ENCODE peak calls at places on chromosomes 6 and 20, in five cellular contexts. One of them, this sample, is unnamed.

GRCh38 chr6:105135907-105136432 is 43.8 kb downstream of the POPDC3 start:
- DNase-seq in upper lobe of right lung: no peak
- DNase-seq in ascending aorta: no peak
- DNase-seq in GM23338: peak
- DNase-seq in astrocyte of the cerebellum: peak
- DNase-seq in this sample: no peak

GRCh38 chr6:158894192-158894591 is 75.0 kb upstream of the EZR start:
- DNase-seq in upper lobe of right lung: no peak
- DNase-seq in ascending aorta: no peak
- DNase-seq in GM23338: peak
- DNase-seq in astrocyte of the cerebellum: peak
- DNase-seq in this sample: no peak

GRCh38 chr6:17741507-17741906 is 34.8 kb upstream of the NUP153 start:
- DNase-seq in upper lobe of right lung: no peak
- DNase-seq in ascending aorta: no peak
- DNase-seq in GM23338: peak
- DNase-seq in astrocyte of the cerebellum: no peak
- DNase-seq in this sample: no peak

GRCh38 chr6:103236923-103237322 is 1622.8 kb downstream of the HACE1 start:
- DNase-seq in upper lobe of right lung: no peak
- DNase-seq in ascending aorta: no peak
- DNase-seq in GM23338: no peak
- DNase-seq in astrocyte of the cerebellum: no peak
- DNase-seq in this sample: no peak

GRCh38 chr6:133184798-133185380 is 56.3 kb upstream of the EYA4 start:
- DNase-seq in upper lobe of right lung: no peak
- DNase-seq in ascending aorta: no peak
- DNase-seq in GM23338: peak
- DNase-seq in astrocyte of the cerebellum: peak
- DNase-seq in this sample: no peak

GRCh38 chr6:34476941-34477340 is 11.1 kb downstream of the PACSIN1 start:
- DNase-seq in upper lobe of right lung: no peak
- DNase-seq in ascending aorta: no peak
- DNase-seq in GM23338: no peak
- DNase-seq in astrocyte of the cerebellum: peak
- DNase-seq in this sample: no peak

GRCh38 chr6:122770835-122771601 is 8.5 kb upstream of the FABP7 start:
- DNase-seq in upper lobe of right lung: no peak
- DNase-seq in ascending aorta: no peak
- DNase-seq in GM23338: peak
- DNase-seq in astrocyte of the cerebellum: no peak
- DNase-seq in this sample: no peak

GRCh38 chr20:61453219-61453618 is 201.2 kb downstream of the CDH4 start:
- DNase-seq in upper lobe of right lung: no peak
- DNase-seq in ascending aorta: no peak
- DNase-seq in GM23338: no peak
- DNase-seq in astrocyte of the cerebellum: no peak
- DNase-seq in this sample: peak

GRCh38 chr20:32585011-32585518 is at the start of gene NOL4L:
- DNase-seq in upper lobe of right lung: no peak
- DNase-seq in ascending aorta: no peak
- DNase-seq in GM23338: peak
- DNase-seq in astrocyte of the cerebellum: no peak
- DNase-seq in this sample: no peak

GRCh38 chr6:5506149-5506548 is 244.8 kb downstream of the FARS2 start:
- DNase-seq in upper lobe of right lung: no peak
- DNase-seq in ascending aorta: no peak
- DNase-seq in GM23338: no peak
- DNase-seq in astrocyte of the cerebellum: no peak
- DNase-seq in this sample: no peak

GRCh38 chr6:21666200-21666671 is 72.7 kb downstream of the SOX4 start:
- DNase-seq in upper lobe of right lung: no peak
- DNase-seq in ascending aorta: no peak
- DNase-seq in GM23338: peak
- DNase-seq in astrocyte of the cerebellum: no peak
- DNase-seq in this sample: no peak

GRCh38 chr6:44234101-44235090 is 11.0 kb downstream of the SLC29A1 start:
- DNase-seq in upper lobe of right lung: peak
- DNase-seq in ascending aorta: peak
- DNase-seq in GM23338: peak
- DNase-seq in astrocyte of the cerebellum: peak
- DNase-seq in this sample: peak

GRCh38 chr6:166942393-166943168 is 13.8 kb downstream of the RNASET2 start:
- DNase-seq in upper lobe of right lung: no peak
- DNase-seq in ascending aorta: no peak
- DNase-seq in GM23338: no peak
- DNase-seq in astrocyte of the cerebellum: no peak
- DNase-seq in this sample: peak

GRCh38 chr6:150195996-150196417 is 53.2 kb downstream of the PPP1R14C start:
- DNase-seq in upper lobe of right lung: no peak
- DNase-seq in ascending aorta: no peak
- DNase-seq in GM23338: no peak
- DNase-seq in astrocyte of the cerebellum: no peak
- DNase-seq in this sample: no peak

GRCh38 chr20:41340327-41341055 is at the start of gene LPIN3:
- DNase-seq in upper lobe of right lung: peak
- DNase-seq in ascending aorta: peak
- DNase-seq in GM23338: peak
- DNase-seq in astrocyte of the cerebellum: peak
- DNase-seq in this sample: peak

GRCh38 chr6:37623666-37624065 is 74.0 kb downstream of the MDGA1 start:
- DNase-seq in upper lobe of right lung: no peak
- DNase-seq in ascending aorta: no peak
- DNase-seq in GM23338: no peak
- DNase-seq in astrocyte of the cerebellum: no peak
- DNase-seq in this sample: no peak

GRCh38 chr6:100946711-100947110 is 65.6 kb upstream of the ASCC3 start:
- DNase-seq in upper lobe of right lung: no peak
- DNase-seq in ascending aorta: no peak
- DNase-seq in GM23338: no peak
- DNase-seq in astrocyte of the cerebellum: no peak
- DNase-seq in this sample: no peak

GRCh38 chr20:3051385-3052019 is 5.7 kb downstream of the MRPS26 start:
- DNase-seq in upper lobe of right lung: no peak
- DNase-seq in ascending aorta: no peak
- DNase-seq in GM23338: no peak
- DNase-seq in astrocyte of the cerebellum: no peak
- DNase-seq in this sample: no peak

GRCh38 chr6:7052441-7052936 is 55.3 kb upstream of the RREB1 start:
- DNase-seq in upper lobe of right lung: peak
- DNase-seq in ascending aorta: no peak
- DNase-seq in GM23338: peak
- DNase-seq in astrocyte of the cerebellum: peak
- DNase-seq in this sample: no peak

GRCh38 chr6:44247338-44248302 is 719 bp downstream of the HSP90AB1 start:
- DNase-seq in upper lobe of right lung: peak
- DNase-seq in ascending aorta: peak
- DNase-seq in GM23338: peak
- DNase-seq in astrocyte of the cerebellum: no peak
- DNase-seq in this sample: peak

GRCh38 chr6:79431469-79431868 is 105.8 kb downstream of the LCA5 start:
- DNase-seq in upper lobe of right lung: no peak
- DNase-seq in ascending aorta: no peak
- DNase-seq in GM23338: peak
- DNase-seq in astrocyte of the cerebellum: no peak
- DNase-seq in this sample: no peak

GRCh38 chr6:51077967-51078518 is 259.4 kb downstream of the TFAP2B start:
- DNase-seq in upper lobe of right lung: no peak
- DNase-seq in ascending aorta: no peak
- DNase-seq in GM23338: peak
- DNase-seq in astrocyte of the cerebellum: no peak
- DNase-seq in this sample: no peak

GRCh38 chr6:139752086-139752485 is 377.6 kb upstream of the CITED2 start:
- DNase-seq in upper lobe of right lung: no peak
- DNase-seq in ascending aorta: no peak
- DNase-seq in GM23338: no peak
- DNase-seq in astrocyte of the cerebellum: no peak
- DNase-seq in this sample: no peak

GRCh38 chr20:1308702-1309095 is 20.2 kb downstream of the SDCBP2 start:
- DNase-seq in upper lobe of right lung: no peak
- DNase-seq in ascending aorta: no peak
- DNase-seq in GM23338: no peak
- DNase-seq in astrocyte of the cerebellum: no peak
- DNase-seq in this sample: no peak

GRCh38 chr20:1368448-1369199 is 24.2 kb downstream of the FKBP1A start:
- DNase-seq in upper lobe of right lung: no peak
- DNase-seq in ascending aorta: no peak
- DNase-seq in GM23338: no peak
- DNase-seq in astrocyte of the cerebellum: no peak
- DNase-seq in this sample: no peak

GRCh38 chr20:63319164-63320040 is 26.4 kb downstream of the COL20A1 start:
- DNase-seq in upper lobe of right lung: peak
- DNase-seq in ascending aorta: no peak
- DNase-seq in GM23338: no peak
- DNase-seq in astrocyte of the cerebellum: no peak
- DNase-seq in this sample: peak

GRCh38 chr20:46182801-46183200 is 64.7 kb downstream of the CD40 start:
- DNase-seq in upper lobe of right lung: no peak
- DNase-seq in ascending aorta: no peak
- DNase-seq in GM23338: no peak
- DNase-seq in astrocyte of the cerebellum: no peak
- DNase-seq in this sample: no peak

GRCh38 chr6:134376785-134377184 is 58.9 kb upstream of the SGK1 start:
- DNase-seq in upper lobe of right lung: no peak
- DNase-seq in ascending aorta: no peak
- DNase-seq in GM23338: no peak
- DNase-seq in astrocyte of the cerebellum: no peak
- DNase-seq in this sample: no peak

GRCh38 chr6:164749126-164749758 is 560.2 kb downstream of the C6orf118 start:
- DNase-seq in upper lobe of right lung: no peak
- DNase-seq in ascending aorta: no peak
- DNase-seq in GM23338: no peak
- DNase-seq in astrocyte of the cerebellum: peak
- DNase-seq in this sample: no peak

GRCh38 chr6:61809004-61809595 is 476.9 kb downstream of the KHDRBS2 start:
- DNase-seq in upper lobe of right lung: no peak
- DNase-seq in ascending aorta: no peak
- DNase-seq in GM23338: peak
- DNase-seq in astrocyte of the cerebellum: no peak
- DNase-seq in this sample: no peak

GRCh38 chr6:81768150-81768942 is 15.9 kb upstream of the TENT5A start:
- DNase-seq in upper lobe of right lung: no peak
- DNase-seq in ascending aorta: no peak
- DNase-seq in GM23338: no peak
- DNase-seq in astrocyte of the cerebellum: no peak
- DNase-seq in this sample: no peak

DNA sequence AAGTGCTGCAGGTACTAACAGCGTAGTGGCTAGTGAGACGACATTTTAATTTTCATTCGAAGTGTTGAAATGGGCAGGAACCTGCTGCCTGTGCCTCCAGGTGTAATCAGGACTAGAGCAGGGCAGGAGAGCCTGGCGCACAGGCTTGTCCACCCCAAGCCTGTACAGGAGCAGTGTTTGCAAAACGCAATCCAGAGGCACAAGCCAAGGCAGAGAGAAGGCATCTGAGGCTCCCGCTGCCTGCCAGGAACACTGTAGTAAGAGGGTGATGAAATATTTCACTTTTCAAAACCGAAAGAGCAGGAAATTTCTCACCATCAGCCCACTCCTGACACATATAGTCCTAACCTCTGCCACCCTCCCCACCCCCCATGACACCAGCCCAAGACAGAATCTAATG is 132.5 kb downstream of the RTN4IP1 start:
- DNase-seq in upper lobe of right lung: peak
- DNase-seq in ascending aorta: no peak
- DNase-seq in GM23338: no peak
- DNase-seq in astrocyte of the cerebellum: no peak
- DNase-seq in this sample: no peak
- H3K4me3 ChIP-seq in upper lobe of right lung: no peak
- H3K4me3 ChIP-seq in ascending aorta: no peak
- H3K4me3 ChIP-seq in GM23338: no peak
- H3K4me3 ChIP-seq in astrocyte of the cerebellum: no peak
- H3K4me3 ChIP-seq in this sample: no peak

GRCh38 chr6:48733581-48733980 is 622.6 kb upstream of the PTCHD4 start:
- DNase-seq in upper lobe of right lung: no peak
- DNase-seq in ascending aorta: no peak
- DNase-seq in GM23338: no peak
- DNase-seq in astrocyte of the cerebellum: no peak
- DNase-seq in this sample: no peak

GRCh38 chr6:48736486-48737206 is 625.6 kb upstream of the PTCHD4 start:
- DNase-seq in upper lobe of right lung: no peak
- DNase-seq in ascending aorta: no peak
- DNase-seq in GM23338: no peak
- DNase-seq in astrocyte of the cerebellum: peak
- DNase-seq in this sample: no peak
- TF ChIP-seq CTCF in upper lobe of right lung: no peak
- TF ChIP-seq CTCF in ascending aorta: no peak
- TF ChIP-seq CTCF in GM23338: no peak
- TF ChIP-seq CTCF in astrocyte of the cerebellum: no peak
- TF ChIP-seq CTCF in this sample: no peak

DNA sequence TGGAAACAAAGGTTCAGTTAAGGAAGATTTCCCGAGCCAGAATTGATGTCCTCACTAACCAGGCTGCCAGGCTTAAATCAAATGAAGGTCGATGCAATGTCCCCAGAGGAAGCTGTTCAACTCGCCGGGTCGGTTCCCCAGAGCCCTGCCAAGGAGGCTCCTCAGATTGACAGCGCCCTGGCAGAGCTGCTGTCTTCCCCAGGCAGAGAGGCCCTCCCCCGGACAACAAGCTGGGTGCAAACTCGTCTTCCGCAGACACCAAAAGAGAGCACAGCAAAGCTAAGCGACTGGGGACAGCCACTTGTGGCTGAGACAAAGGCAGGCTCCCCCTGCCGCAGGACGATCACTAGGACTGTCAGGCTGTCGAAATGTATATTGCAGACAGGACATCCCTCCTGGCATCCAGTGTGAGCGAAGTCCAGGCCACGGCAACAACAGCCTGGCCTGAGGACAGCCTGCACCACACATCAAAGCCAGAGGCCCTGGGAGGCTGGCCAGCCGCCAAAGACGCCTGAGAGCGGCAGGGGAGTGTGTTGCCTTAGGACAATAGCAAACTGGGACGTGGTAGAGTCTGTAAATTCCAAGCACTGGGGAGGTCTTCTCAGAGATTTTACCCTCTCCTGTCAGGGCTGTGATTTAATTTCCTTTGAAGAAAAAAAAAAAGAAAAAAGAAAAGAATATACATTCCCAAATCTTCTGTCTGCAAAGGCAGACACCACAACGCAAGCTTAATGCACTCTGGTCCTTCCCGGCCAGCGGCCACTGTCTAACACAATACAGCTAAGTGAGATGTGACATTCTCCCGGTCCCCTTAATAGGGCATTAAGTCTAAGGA is 99.1 kb downstream of the HIVEP2 start:
- DNase-seq in upper lobe of right lung: peak
- DNase-seq in ascending aorta: peak
- DNase-seq in GM23338: peak
- DNase-seq in astrocyte of the cerebellum: peak
- DNase-seq in this sample: peak
- H3K4me3 ChIP-seq in upper lobe of right lung: peak
- H3K4me3 ChIP-seq in ascending aorta: peak
- H3K4me3 ChIP-seq in GM23338: peak
- H3K4me3 ChIP-seq in astrocyte of the cerebellum: peak
- H3K4me3 ChIP-seq in this sample: no peak

DNA sequence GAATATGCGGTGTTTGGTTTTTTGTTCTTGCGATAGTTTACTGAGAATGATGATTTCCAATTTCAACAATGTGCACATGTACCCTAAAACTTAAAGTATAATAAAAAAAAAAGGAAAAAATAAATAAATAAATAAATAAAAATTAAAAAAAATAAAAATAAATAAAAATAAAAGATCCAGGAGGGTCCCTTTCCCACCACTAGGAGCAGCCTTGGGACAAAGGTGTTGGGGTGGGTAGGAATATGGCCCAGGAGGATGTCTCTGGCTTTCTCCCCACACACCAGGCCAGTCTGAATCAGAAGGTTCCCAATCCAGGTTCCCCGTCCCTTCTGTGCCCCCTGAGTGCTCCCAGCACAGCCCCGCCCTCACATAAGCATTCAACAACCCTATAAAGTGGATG is 9.5 kb downstream of the LRFN2 start:
- DNase-seq in upper lobe of right lung: no peak
- DNase-seq in ascending aorta: no peak
- DNase-seq in GM23338: no peak
- DNase-seq in astrocyte of the cerebellum: no peak
- DNase-seq in this sample: no peak
- TF ChIP-seq CTCF in upper lobe of right lung: no peak
- TF ChIP-seq CTCF in ascending aorta: no peak
- TF ChIP-seq CTCF in GM23338: peak
- TF ChIP-seq CTCF in astrocyte of the cerebellum: no peak
- TF ChIP-seq CTCF in this sample: no peak

This sample was measured in lower leg skin.